ENCODE peak calls at places on chromosomes 6 and 20, in ten cellular contexts. T is effector memory CD4-positive, alpha-beta T cell; S is heart left ventricle; G is iris pigment epithelial cell; A is A549; X is NCI-H2081; P is NCI-H1436; V is cardiac muscle cell; R is activated CD4-positive, CD25-positive, alpha-beta regulatory T cell; W is stimulated activated CD4-positive, alpha-beta T cell treated with anti-CD3 and anti-CD28 coated beads, Interleukin-1b, Interleukin-23, amount 100 ng/mL, for 48 hours. D is an unnamed sample.

GRCh38 chr6:20847904-20848303 is 313.6 kb downstream of the CDKAL1 start:
- DNase-seq in W (no peak), P (no peak), A (no peak), R (no peak), V (no peak), G (no peak), X (no peak), T (no peak), S (no peak), D (no peak)

GRCh38 chr6:53862517-53863457 is 68.0 kb downstream of the LRRC1 start:
- DNase-seq in V (no peak), P (no peak), W (no peak), S (no peak), G (peak), A (no peak), X (no peak), T (no peak), R (no peak), D (no peak)

GRCh38 chr6:144294016-144294415 is 8.9 kb downstream of the UTRN start:
- DNase-seq in P (no peak), V (no peak), W (no peak), S (no peak), T (no peak), X (no peak), A (no peak), R (no peak), G (peak), D (no peak)

GRCh38 chr6:42375007-42375635 is 76.6 kb downstream of the TRERF1 start:
- DNase-seq in R (no peak), G (no peak), S (no peak), P (no peak), X (no peak), V (no peak), T (no peak), A (no peak), W (no peak), D (no peak)

GRCh38 chr6:79441222-79441621 is 96.0 kb downstream of the LCA5 start:
- DNase-seq in R (no peak), S (no peak), A (no peak), V (no peak), X (no peak), G (no peak), T (no peak), W (no peak), P (no peak), D (no peak)

GRCh38 chr20:23133560-23133998 is 47.5 kb upstream of the CD93 start:
- DNase-seq in P (no peak), R (no peak), V (no peak), G (no peak), T (no peak), A (no peak), W (no peak), X (no peak), S (no peak), D (no peak)

GRCh38 chr6:108839068-108839467 is 9.2 kb upstream of the ARMC2 start:
- DNase-seq in W (no peak), A (no peak), X (no peak), P (no peak), T (no peak), R (no peak), S (no peak), G (no peak), V (no peak), D (no peak)

GRCh38 chr20:31967830-31968249 is at the start of gene XKR7:
- DNase-seq in W (no peak), X (peak), A (no peak), T (no peak), P (peak), G (no peak), R (peak), S (no peak), V (peak), D (peak)

GRCh38 chr6:10587694-10588392 is 66.7 kb downstream of the GCNT2 start:
- DNase-seq in R (no peak), A (no peak), G (no peak), X (no peak), T (no peak), W (no peak), S (peak), P (no peak), V (peak), D (no peak)

GRCh38 chr6:154933181-154933827 is 61.8 kb upstream of the TIAM2 start:
- DNase-seq in P (no peak), X (no peak), S (no peak), W (no peak), T (no peak), G (peak), V (no peak), A (no peak), R (no peak), D (no peak)

GRCh38 chr20:63488331-63489251 is 10.3 kb downstream of the EEF1A2 start:
- DNase-seq in P (no peak), W (no peak), R (no peak), V (peak), X (no peak), G (no peak), T (no peak), A (no peak), S (no peak), D (no peak)

GRCh38 chr6:138428943-138429616 is 25.1 kb downstream of the HEBP2 start:
- DNase-seq in T (no peak), V (peak), X (no peak), S (no peak), G (peak), A (peak), P (peak), W (no peak), R (no peak), D (peak)

GRCh38 chr20:20491110-20491783 is 123.3 kb downstream of the INSM1 start:
- DNase-seq in S (no peak), V (no peak), P (no peak), X (no peak), R (no peak), W (peak), T (no peak), A (no peak), G (peak), D (no peak)

GRCh38 chr6:136599324-136600011 is 49.2 kb upstream of the MAP7 start:
- DNase-seq in W (no peak), A (no peak), P (no peak), G (peak), T (no peak), V (no peak), R (no peak), S (peak), X (no peak), D (no peak)

GRCh38 chr20:41047975-41048305 is 19.3 kb downstream of the TOP1 start:
- DNase-seq in P (peak), V (no peak), G (peak), S (no peak), W (no peak), T (no peak), X (no peak), A (no peak), R (no peak), D (no peak)

GRCh38 chr6:44558315-44559227 is 171.1 kb downstream of the CDC5L start:
- DNase-seq in S (no peak), T (no peak), R (no peak), X (no peak), P (no peak), A (no peak), W (no peak), V (no peak), G (no peak), D (no peak)

GRCh38 chr20:6838181-6838826 is 70.8 kb downstream of the BMP2 start:
- DNase-seq in G (peak), V (no peak), T (no peak), X (no peak), R (no peak), P (no peak), W (no peak), A (no peak), S (no peak), D (no peak)

GRCh38 chr6:49541210-49541724 is 9.2 kb upstream of the C6orf141 start:
- DNase-seq in V (no peak), W (no peak), S (no peak), X (no peak), A (peak), P (peak), G (peak), T (no peak), R (no peak), D (no peak)

GRCh38 chr6:16704706-16705402 is 56.4 kb downstream of the ATXN1 start:
- DNase-seq in X (no peak), A (no peak), T (peak), R (no peak), V (peak), G (peak), S (no peak), W (peak), P (no peak), D (no peak)

GRCh38 chr20:58471161-58471834 is 43.9 kb downstream of the APCDD1L start:
- DNase-seq in W (no peak), R (no peak), P (no peak), G (no peak), V (no peak), T (no peak), X (no peak), A (no peak), S (peak), D (no peak)

GRCh38 chr6:132499757-132500156 is 13.2 kb downstream of the STX7 start:
- DNase-seq in T (no peak), X (no peak), G (peak), S (no peak), V (no peak), W (no peak), P (no peak), A (no peak), R (no peak), D (no peak)

GRCh38 chr20:48605364-48606116 is 222.3 kb downstream of the PREX1 start:
- DNase-seq in V (no peak), W (no peak), P (no peak), R (no peak), T (no peak), X (no peak), A (no peak), S (no peak), G (no peak), D (no peak)

GRCh38 chr6:19287928-19288327 is 549.2 kb upstream of the ID4 start:
- DNase-seq in V (no peak), S (no peak), G (no peak), P (no peak), X (no peak), W (no peak), A (no peak), R (no peak), T (no peak), D (no peak)

GRCh38 chr6:50087231-50087954 is 37.7 kb upstream of the DEFB112 start:
- DNase-seq in R (no peak), W (no peak), A (no peak), P (no peak), V (no peak), X (no peak), G (peak), S (no peak), T (no peak), D (no peak)

GRCh38 chr6:162157157-162157556 is 570.4 kb downstream of the PRKN start:
- DNase-seq in P (no peak), S (no peak), V (no peak), W (no peak), X (no peak), A (no peak), G (no peak), R (no peak), T (no peak), D (no peak)

GRCh38 chr6:68642977-68643376 is 7.9 kb downstream of the ADGRB3 start:
- DNase-seq in A (no peak), T (no peak), V (no peak), P (no peak), R (no peak), G (no peak), W (no peak), X (no peak), S (no peak), D (no peak)

GRCh38 chr6:24613361-24614047 is 32.5 kb downstream of the KIAA0319 start:
- DNase-seq in G (no peak), S (no peak), V (no peak), W (no peak), T (no peak), R (no peak), X (no peak), P (no peak), A (no peak), D (no peak)

GRCh38 chr20:5080384-5080877 is 39.3 kb downstream of the PCNA start:
- DNase-seq in A (no peak), T (no peak), X (no peak), P (no peak), S (peak), V (no peak), W (peak), G (peak), R (no peak), D (no peak)

GRCh38 chr6:130369821-130370220 is 4.0 kb downstream of the TMEM200A start:
- DNase-seq in W (no peak), G (no peak), X (no peak), P (no peak), S (no peak), A (no peak), V (no peak), T (no peak), R (no peak), D (no peak)

GRCh38 chr6:12836009-12836408 is 119.4 kb downstream of the PHACTR1 start:
- DNase-seq in V (no peak), A (no peak), G (no peak), R (no peak), T (no peak), X (no peak), S (no peak), W (no peak), P (no peak), D (no peak)

GRCh38 chr20:37984018-37984785 is 49.1 kb downstream of the TTI1 start:
- DNase-seq in G (no peak), X (peak), T (no peak), S (peak), A (no peak), W (no peak), V (peak), P (peak), R (no peak), D (no peak)

GRCh38 chr6:135144678-135145508 is 36.2 kb upstream of the MYB start:
- DNase-seq in A (no peak), S (no peak), W (no peak), X (no peak), R (no peak), G (peak), V (peak), T (no peak), P (peak), D (peak)

GRCh38 chr20:3702992-3703391 is 9.4 kb downstream of the SIGLEC1 start:
- DNase-seq in P (no peak), X (no peak), T (no peak), G (no peak), R (no peak), A (no peak), V (no peak), W (no peak), S (no peak), D (no peak)

GRCh38 chr6:42335896-42336295 is 115.8 kb downstream of the TRERF1 start:
- DNase-seq in T (no peak), X (no peak), V (no peak), S (no peak), P (no peak), W (no peak), G (no peak), R (no peak), A (no peak), D (no peak)

GRCh38 chr6:25331085-25331685 is 52.0 kb downstream of the CARMIL1 start:
- DNase-seq in V (no peak), S (no peak), P (no peak), W (no peak), A (no peak), X (no peak), T (no peak), R (no peak), G (no peak), D (no peak)